ENCODE peak calls at places on chromosome 12, in six cellular contexts. R is PC-3, X is lung, O is tibial nerve, L is cardiac muscle cell, E is cardiac fibroblast. C is an unnamed sample.

GRCh38 chr12:48198619-48198973 is 4.5 kb downstream of the OR10AD1 start:
- DNase-seq in R (no peak), X (no peak), O (no peak), L (no peak), E (no peak), C (peak; percentile 8)

GRCh38 chr12:462936-463705 is 3.4 kb downstream of the B4GALNT3 start:
- DNase-seq in R (peak; percentile 66), X (no peak), O (no peak), L (no peak), E (no peak), C (peak; percentile 67)

GRCh38 chr12:49868952-49869815 is 26.3 kb upstream of the BCDIN3D start:
- DNase-seq in R (no peak), X (peak; percentile 71), O (peak; percentile 64), L (peak; percentile 95), E (peak; percentile 96), C (no peak)

GRCh38 chr12:104782296-104782695 is 175.8 kb downstream of the SLC41A2 start:
- DNase-seq in R (no peak), X (no peak), O (no peak), L (no peak), E (no peak), C (no peak)

GRCh38 chr12:57727758-57728395 is 10.7 kb downstream of the AGAP2 start:
- DNase-seq in R (no peak), X (no peak), O (no peak), L (peak; percentile 77), E (no peak), C (no peak)

GRCh38 chr12:7667025-7667575 is 1.4 kb upstream of the APOBEC1 start:
- DNase-seq in R (peak; percentile 15), X (no peak), O (no peak), L (peak; percentile 49), E (no peak), C (no peak)

GRCh38 chr12:103547929-103548328 is 39.1 kb upstream of the STAB2 start:
- DNase-seq in R (no peak), X (no peak), O (no peak), L (no peak), E (no peak), C (no peak)

GRCh38 chr12:99529966-99530365 is 117.6 kb upstream of the GARIN6 start:
- DNase-seq in R (peak; percentile 54), X (no peak), O (no peak), L (no peak), E (no peak), C (no peak)

GRCh38 chr12:83016226-83016835 is 329.6 kb downstream of the TMTC2 start:
- DNase-seq in R (peak; percentile 93), X (peak; percentile 49), O (peak; percentile 21), L (peak; percentile 27), E (peak; percentile 81), C (peak; percentile 50)

GRCh38 chr12:52390739-52391617 is 5.5 kb upstream of the KRT84 start:
- DNase-seq in R (peak; percentile 62), X (no peak), O (no peak), L (peak; percentile 8), E (peak; percentile 66), C (peak; percentile 41)

GRCh38 chr12:65280306-65280705 is 1.8 kb downstream of the MSRB3 start:
- DNase-seq in R (no peak), X (no peak), O (no peak), L (no peak), E (peak; percentile 63), C (no peak)

GRCh38 chr12:111438501-111438900 is 32.8 kb downstream of the SH2B3 start:
- DNase-seq in R (peak; percentile 23), X (peak; percentile 46), O (no peak), L (no peak), E (peak; percentile 79), C (peak; percentile 80)

GRCh38 chr12:88432536-88433462 is 147.5 kb downstream of the KITLG start:
- DNase-seq in R (peak; percentile 37), X (peak; percentile 43), O (peak; percentile 14), L (no peak), E (peak; percentile 55), C (no peak)

GRCh38 chr12:15788266-15789214 is 648 bp downstream of the EPS8 start:
- DNase-seq in R (peak; percentile 47), X (peak; percentile 46), O (peak; percentile 32), L (peak; percentile 39), E (peak; percentile 74), C (peak; percentile 51)

GRCh38 chr12:120847392-120848157 is 56.6 kb downstream of the SPPL3 start:
- DNase-seq in R (peak; percentile 34), X (no peak), O (no peak), L (no peak), E (peak; percentile 35), C (no peak)

GRCh38 chr12:50825372-50825838 is 17.3 kb upstream of the TMPRSS12 start:
- DNase-seq in R (peak; percentile 76), X (no peak), O (no peak), L (peak; percentile 52), E (peak; percentile 88), C (no peak)

GRCh38 chr12:116539905-116540482 is 19.2 kb upstream of the MAP1LC3B2 start:
- DNase-seq in R (peak; percentile 55), X (no peak), O (peak; percentile 56), L (peak; percentile 37), E (peak; percentile 24), C (no peak)

GRCh38 chr12:124692443-124692842 is 125.0 kb upstream of the NCOR2 start:
- DNase-seq in R (no peak), X (no peak), O (no peak), L (no peak), E (no peak), C (no peak)

GRCh38 chr12:57744777-57745484 is at the start of gene TSPAN31:
- DNase-seq in R (peak; percentile 97), X (peak; percentile 98), O (peak; percentile 98), L (peak; percentile 98), E (peak; percentile 99), C (peak; percentile 97)

GRCh38 chr12:45244561-45245348 is 28.9 kb downstream of the ANO6 start:
- DNase-seq in R (no peak), X (no peak), O (no peak), L (no peak), E (peak; percentile 75), C (no peak)

GRCh38 chr12:53201639-53202038 is 5.4 kb downstream of the ITGB7 start:
- DNase-seq in R (no peak), X (no peak), O (no peak), L (no peak), E (no peak), C (no peak)

GRCh38 chr12:64739778-64740177 is 19.4 kb downstream of the GNS start:
- DNase-seq in R (peak; percentile 82), X (no peak), O (no peak), L (no peak), E (peak; percentile 37), C (no peak)

GRCh38 chr12:20486233-20486632 is 117.9 kb downstream of the PDE3A start:
- DNase-seq in R (peak; percentile 5), X (no peak), O (no peak), L (no peak), E (no peak), C (no peak)

GRCh38 chr12:124687695-124688301 is 120.4 kb upstream of the NCOR2 start:
- DNase-seq in R (no peak), X (no peak), O (peak; percentile 33), L (no peak), E (peak; percentile 35), C (no peak)

GRCh38 chr12:94145231-94145979 is 3.0 kb upstream of the PLXNC1 start:
- DNase-seq in R (peak; percentile 61), X (no peak), O (no peak), L (peak; percentile 28), E (peak; percentile 65), C (no peak)

GRCh38 chr12:12985817-12986408 is 14.2 kb downstream of the HEBP1 start:
- DNase-seq in R (peak; percentile 47), X (no peak), O (no peak), L (peak; percentile 41), E (peak; percentile 49), C (peak; percentile 22)

DNA sequence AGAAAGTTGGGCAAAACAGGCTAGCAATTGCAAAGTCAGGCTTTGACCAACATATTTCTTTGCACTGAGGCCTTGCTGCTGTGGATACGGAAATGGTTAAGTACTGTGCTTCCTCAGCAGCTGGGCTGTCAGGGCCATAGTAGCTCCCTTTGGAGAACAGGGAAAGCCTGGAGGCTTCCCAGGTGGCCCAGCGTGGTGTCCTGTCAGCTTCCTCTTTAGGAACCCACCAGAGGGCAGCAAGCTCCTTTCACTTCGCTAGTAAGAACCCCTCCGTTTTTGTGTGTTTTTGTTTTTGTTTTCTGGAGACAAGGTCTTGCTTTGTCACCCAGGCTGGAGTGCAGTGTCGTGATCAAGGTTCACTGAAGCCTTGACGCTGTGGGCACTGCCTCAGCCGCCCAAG is 1.7 kb upstream of the CFAP251 start:
- DNase-seq in R (peak; percentile 46), X (no peak), O (no peak), L (no peak), E (peak; percentile 47), C (peak; percentile 27)
- TF ChIP-seq CTCF in R (peak; percentile 52), X (no peak), O (no peak), L (peak; percentile 44), E (peak; percentile 23), C (no peak)

DNA sequence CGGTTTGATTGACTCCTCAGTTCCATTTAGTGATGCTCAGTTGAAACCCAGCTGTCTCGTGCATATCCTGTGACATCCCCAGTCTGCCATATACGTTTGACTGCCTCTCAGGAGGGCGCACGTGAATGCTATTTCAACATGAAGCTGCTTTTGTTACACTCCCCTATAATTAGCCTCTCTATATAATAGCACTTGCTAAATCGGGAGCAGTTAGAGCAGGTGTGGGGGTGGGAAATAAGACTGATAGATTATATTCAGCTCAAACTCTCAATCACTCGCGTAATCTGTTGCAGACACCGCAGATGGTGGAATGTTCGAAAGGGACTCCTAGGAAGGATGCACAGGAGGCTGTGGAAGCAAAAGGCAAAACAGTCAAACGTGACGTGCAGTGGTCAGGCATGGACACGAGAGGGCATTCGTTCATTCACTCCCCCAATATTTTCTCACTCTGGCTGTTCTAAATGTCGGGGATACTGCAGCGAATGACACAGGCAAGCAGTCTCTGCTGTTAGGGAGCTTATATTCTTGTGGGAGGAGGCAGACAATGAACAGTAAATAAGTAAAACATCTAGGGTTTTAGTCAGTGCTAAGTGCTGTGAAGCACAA is 29.8 kb downstream of the KCNA1 start:
- DNase-seq in R (no peak), X (no peak), O (no peak), L (no peak), E (no peak), C (no peak)
- TF ChIP-seq CTCF in R (no peak), X (no peak), O (no peak), L (no peak), E (no peak), C (no peak)

DNA sequence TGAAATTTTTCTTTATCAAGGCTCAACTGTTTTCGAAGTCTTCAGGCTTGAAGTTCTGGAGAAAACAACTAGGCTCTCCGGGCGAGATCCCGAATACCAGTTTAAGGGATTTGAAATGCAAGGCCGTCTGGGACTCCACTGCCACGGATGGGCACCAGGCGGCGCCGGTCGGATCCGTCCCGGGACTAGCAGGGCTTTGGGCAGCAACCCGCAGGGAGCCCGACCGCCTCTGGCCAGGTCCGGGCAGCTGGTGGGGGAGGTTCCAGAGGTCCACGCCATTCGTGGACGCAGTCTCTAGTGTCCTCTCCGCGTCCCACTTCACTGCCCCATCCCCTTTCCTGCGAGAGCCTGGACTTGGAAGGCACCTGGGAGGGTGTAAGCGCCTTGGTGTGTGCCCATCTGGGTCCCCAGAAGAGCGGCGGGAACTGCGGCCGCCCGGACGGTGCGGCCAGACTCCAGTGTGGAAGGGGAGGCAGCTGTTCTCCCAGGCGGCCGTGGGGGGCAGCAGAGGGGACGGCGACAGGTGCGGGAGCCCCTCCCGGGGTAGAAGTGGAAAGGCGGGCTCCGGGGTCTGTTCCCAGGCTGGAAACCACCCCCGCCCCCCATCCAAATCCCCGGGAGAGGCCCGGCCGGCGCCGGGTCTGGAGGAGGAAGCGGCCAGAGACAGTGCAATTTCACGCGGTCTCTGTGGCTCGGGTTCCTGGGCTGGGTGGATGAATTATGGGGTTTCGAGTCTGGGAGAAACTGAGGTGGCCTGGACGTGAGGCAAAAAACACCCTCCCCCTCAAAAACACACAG is 835 bp upstream of the ERBB3 start:
- DNase-seq in R (peak; percentile 89), X (peak; percentile 91), O (peak; percentile 73), L (peak; percentile 88), E (peak; percentile 88), C (peak; percentile 98)
- TF ChIP-seq CTCF in R (peak; percentile 83), X (peak; percentile 50), O (peak; percentile 85), L (peak; percentile 74), E (peak; percentile 79), C (peak; percentile 66)

GRCh38 chr12:55051197-55051920 is 31.6 kb downstream of the NEUROD4 start:
- DNase-seq in R (no peak), X (no peak), O (no peak), L (no peak), E (no peak), C (no peak)
- TF ChIP-seq CTCF in R (no peak), X (no peak), O (no peak), L (no peak), E (no peak), C (no peak)